ENCODE peak calls at places on chromosome 17, in nine cellular contexts. Z is heart right ventricle; L is CD8-positive, alpha-beta memory T cell; O is progenitor cell of endocrine pancreas; D is natural killer cell treated with Interleukin-12 subunit alpha and Interleukin-12 subunit beta and Interleukin-15 and Interleukin-18, amount 100 ng/mL, for 72 hours; G is stimulated activated CD8-positive, alpha-beta memory T cell treated with anti-CD3 and anti-CD28 coated beads, Interleukin-2, amount 100 ng/mL, for 48 hours; H is left colon; W is choroid plexus epithelial cell; I is hypothalamus. R is an unnamed sample.

GRCh38 chr17:62014526-62014925 is 50.6 kb downstream of the MED13 start:
- DNase-seq in Z (no peak), L (no peak), O (no peak), D (no peak), G (no peak), H (no peak), W (peak; percentile 63), I (no peak), R (no peak)

GRCh38 chr17:63647065-63647725 is 25.0 kb downstream of the MAP3K3 start:
- DNase-seq in Z (no peak), L (no peak), O (no peak), D (no peak), G (no peak), H (no peak), W (peak; percentile 91), I (no peak), R (no peak)

GRCh38 chr17:82892869-82893565 is 53.2 kb upstream of the ZNF750 start:
- DNase-seq in Z (peak; percentile 30), L (peak; percentile 87), O (no peak), D (peak; percentile 79), G (peak; percentile 46), H (no peak), W (peak; percentile 20), I (no peak), R (no peak)

GRCh38 chr17:75542728-75543336 is 17.3 kb downstream of the LLGL2 start:
- DNase-seq in Z (no peak), L (no peak), O (no peak), D (no peak), G (no peak), H (no peak), W (no peak), I (no peak), R (no peak)

GRCh38 chr17:76363107-76363801 is 9.5 kb upstream of the PRPSAP1 start:
- DNase-seq in Z (no peak), L (no peak), O (no peak), D (no peak), G (no peak), H (no peak), W (no peak), I (no peak), R (no peak)

GRCh38 chr17:5745091-5745820 is 160.9 kb upstream of the NLRP1 start:
- DNase-seq in Z (no peak), L (no peak), O (no peak), D (no peak), G (no peak), H (no peak), W (no peak), I (no peak), R (no peak)

GRCh38 chr17:3732171-3732570 is 8.5 kb downstream of the HASPIN start:
- DNase-seq in Z (no peak), L (no peak), O (no peak), D (no peak), G (no peak), H (no peak), W (peak; percentile 63), I (no peak), R (no peak)

GRCh38 chr17:935485-935884 is 44.1 kb downstream of the NXN start:
- DNase-seq in Z (no peak), L (no peak), O (no peak), D (no peak), G (no peak), H (no peak), W (no peak), I (no peak), R (no peak)

R was measured in HEK293T.